ENCODE peak calls at places on chromosomes 16 and 17, in nine cellular contexts. E, Q, U, O, V, J, S, I and Z are unnamed samples.

GRCh38 chr17:81027038-81027437 is 7.9 kb upstream of the BAIAP2 start:
- DNase-seq in E (no peak), Q (no peak), U (no peak), O (no peak), V (peak; percentile 21), J (no peak), S (no peak), I (no peak), Z (no peak)

GRCh38 chr16:19289805-19290490 is 4.4 kb downstream of the CLEC19A start:
- DNase-seq in E (no peak), Q (no peak), U (no peak), O (no peak), V (peak; percentile 8), J (peak; percentile 14), S (no peak), I (no peak), Z (no peak)

GRCh38 chr17:37541880-37542675 is 52.4 kb downstream of the DUSP14 start:
- DNase-seq in E (no peak), Q (no peak), U (no peak), O (no peak), V (no peak), J (no peak), S (no peak), I (peak; percentile 79), Z (no peak)

GRCh38 chr17:39938140-39938869 is 10.8 kb downstream of the LRRC3C start:
- DNase-seq in E (no peak), Q (no peak), U (no peak), O (no peak), V (no peak), J (no peak), S (peak; percentile 9), I (no peak), Z (no peak)

GRCh38 chr17:39999067-39999466 is 16.2 kb upstream of the CSF3 start:
- DNase-seq in E (no peak), Q (no peak), U (no peak), O (no peak), V (no peak), J (no peak), S (no peak), I (no peak), Z (no peak)

GRCh38 chr17:17729620-17730249 is 48.5 kb downstream of the RAI1 start:
- DNase-seq in E (no peak), Q (no peak), U (peak; percentile 20), O (peak; percentile 77), V (no peak), J (no peak), S (no peak), I (no peak), Z (no peak)

GRCh38 chr16:56195151-56195550 is 3.9 kb downstream of the GNAO1 start:
- DNase-seq in E (no peak), Q (no peak), U (no peak), O (no peak), V (no peak), J (no peak), S (no peak), I (no peak), Z (no peak)

GRCh38 chr17:75476274-75476673 is 19.8 kb downstream of the TMEM94 start:
- DNase-seq in E (no peak), Q (no peak), U (no peak), O (no peak), V (no peak), J (no peak), S (no peak), I (peak; percentile 68), Z (no peak)

GRCh38 chr16:48276102-48276501 is 28.8 kb upstream of the ABCC11 start:
- DNase-seq in E (no peak), Q (no peak), U (no peak), O (no peak), V (no peak), J (no peak), S (no peak), I (no peak), Z (no peak)

GRCh38 chr17:56639517-56639916 is 46.0 kb downstream of the NOG start:
- DNase-seq in E (no peak), Q (no peak), U (no peak), O (no peak), V (no peak), J (peak; percentile 6), S (no peak), I (no peak), Z (no peak)

GRCh38 chr17:20203761-20204263 is 194.7 kb downstream of the SPECC1 start:
- DNase-seq in E (no peak), Q (no peak), U (no peak), O (no peak), V (no peak), J (no peak), S (no peak), I (no peak), Z (peak; percentile 75)

GRCh38 chr17:68291836-68292688 is 767 bp downstream of the ARSG start:
- DNase-seq in E (peak; percentile 77), Q (peak; percentile 84), U (no peak), O (peak; percentile 86), V (peak; percentile 77), J (peak; percentile 73), S (peak; percentile 92), I (peak; percentile 69), Z (peak; percentile 16)

GRCh38 chr17:37177234-37177633 is 198.6 kb upstream of the C17orf78 start:
- DNase-seq in E (no peak), Q (no peak), U (no peak), O (no peak), V (no peak), J (no peak), S (no peak), I (no peak), Z (no peak)

GRCh38 chr17:48546187-48546923 is 1.4 kb upstream of the HOXB2 start:
- DNase-seq in E (no peak), Q (no peak), U (no peak), O (no peak), V (no peak), J (peak; percentile 53), S (peak; percentile 62), I (peak; percentile 56), Z (no peak)
- H3K4me3 ChIP-seq in E (no peak overlapping the region), Q (no peak overlapping the region), U (peak overlapping the region; percentile 43), O (no peak overlapping the region), V (no peak overlapping the region), J (peak overlapping the region; percentile 85), S (no peak overlapping the region), I (peak overlapping the region; percentile 90), Z (peak overlapping the region; percentile 9)

GRCh38 chr17:78780335-78780734 is 1.7 kb downstream of the CYTH1 start:
- DNase-seq in E (no peak), Q (no peak), U (no peak), O (no peak), V (no peak), J (no peak), S (no peak), I (no peak), Z (no peak)

GRCh38 chr17:78783711-78784396 is 1.8 kb upstream of the CYTH1 start:
- DNase-seq in E (no peak), Q (no peak), U (no peak), O (no peak), V (no peak), J (no peak), S (no peak), I (no peak), Z (no peak)

GRCh38 chr17:78779848-78780247 is 2.2 kb downstream of the CYTH1 start:
- DNase-seq in E (no peak), Q (no peak), U (no peak), O (no peak), V (no peak), J (no peak), S (no peak), I (no peak), Z (no peak)

GRCh38 chr17:78780852-78781338 is 1.2 kb downstream of the CYTH1 start:
- DNase-seq in E (no peak), Q (no peak), U (no peak), O (no peak), V (no peak), J (no peak), S (no peak), I (no peak), Z (no peak)

DNA sequence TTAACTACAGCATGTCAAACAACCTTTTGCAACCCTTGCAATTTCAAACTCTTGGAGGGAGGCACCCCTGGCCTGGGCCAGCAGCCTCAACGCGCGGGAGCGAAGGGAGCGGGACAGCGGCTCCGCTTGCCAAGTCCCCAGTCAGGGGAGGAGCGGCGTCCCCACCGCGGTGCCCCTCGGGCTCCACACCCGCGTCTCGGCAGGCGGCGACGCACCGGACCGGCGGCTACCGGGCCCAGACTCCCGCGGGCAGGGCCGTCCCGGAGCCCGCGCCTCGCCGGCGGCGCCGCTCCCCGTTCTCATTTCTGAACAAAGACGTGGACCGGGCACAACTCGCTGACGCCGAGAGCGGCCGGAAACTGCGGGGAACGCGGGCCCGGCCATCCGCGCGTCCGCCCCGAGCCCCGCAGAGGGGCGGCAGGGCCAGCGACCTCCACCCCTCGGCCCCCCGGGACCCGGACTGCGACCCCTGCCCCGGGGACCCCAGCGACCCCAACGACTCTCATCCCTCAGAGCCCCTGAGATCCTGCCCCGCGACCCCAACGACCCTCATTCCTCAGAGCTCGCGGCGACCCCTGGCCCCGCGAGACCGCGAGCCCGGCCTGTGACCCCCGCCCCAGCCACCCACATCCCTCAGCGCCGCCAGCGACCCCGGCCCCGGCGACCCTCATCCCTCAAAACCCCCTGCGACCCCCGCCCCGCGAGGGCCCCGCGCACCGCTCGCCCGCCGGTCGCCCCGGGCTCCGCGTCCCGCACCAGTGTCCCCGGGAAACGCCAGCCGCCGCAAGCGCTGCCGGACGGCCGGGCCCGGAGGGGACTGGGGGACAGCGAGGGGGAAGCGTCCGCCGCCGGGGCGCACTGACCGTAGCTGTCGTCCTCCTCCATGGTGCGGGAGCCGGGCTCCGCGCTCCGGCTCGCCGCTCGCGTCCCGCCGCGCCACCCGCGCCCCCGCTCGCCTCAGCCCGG is at the start of gene CYTH1:
- DNase-seq in E (peak; percentile 63), Q (peak; percentile 57), U (no peak), O (peak; percentile 69), V (peak; percentile 61), J (peak; percentile 63), S (peak; percentile 82), I (peak; percentile 29), Z (no peak)
- TF ChIP-seq CTCF in E (no peak), Q (no peak), U (no peak), O (no peak), V (no peak), J (no peak), S (no peak), I (no peak), Z (no peak)

GRCh38 chr16:66228791-66229190 is 137.7 kb upstream of the CDH5 start:
- DNase-seq in E (no peak), Q (no peak), U (no peak), O (no peak), V (no peak), J (no peak), S (no peak), I (peak; percentile 89), Z (peak; percentile 5)
- H3K36me3 ChIP-seq in E (no peaks in the 10 kb centered on the region), Q (no peaks in the 10 kb centered on the region), U (no peaks in the 10 kb centered on the region), O (no peaks in the 10 kb centered on the region), V (no peaks in the 10 kb centered on the region), J (no peaks in the 10 kb centered on the region), S (no peaks in the 10 kb centered on the region), I (no peaks in the 10 kb centered on the region), Z (no peaks in the 10 kb centered on the region)

GRCh38 chr16:85390511-85391174 is 222.5 kb upstream of the GSE1 start:
- DNase-seq in E (peak; percentile 72), Q (peak; percentile 78), U (no peak), O (peak; percentile 95), V (peak; percentile 95), J (peak; percentile 74), S (peak; percentile 83), I (peak; percentile 95), Z (peak; percentile 51)
- H3K4me3 ChIP-seq in E (no peak overlapping the region), Q (no peak overlapping the region), U (no peak overlapping the region), O (no peak overlapping the region), V (no peak overlapping the region), J (no peak overlapping the region), S (no peak overlapping the region), I (no peak overlapping the region), Z (no peak overlapping the region)